ENCODE peak calls at places on chromosomes 11 and 22, in seven cellular contexts. W, A, Q, N, V, T and C are unnamed samples.

GRCh38 chr11:1219446-1219835 is 3.4 kb upstream of the MUC5B start:
- DNase-seq in N (no peak), V (no peak), A (no peak), T (no peak), W (no peak), Q (no peak), C (no peak)

GRCh38 chr11:30406978-30407762 is 84.3 kb downstream of the ARL14EP start:
- DNase-seq in A (no peak), Q (no peak), T (no peak), W (no peak), N (no peak), V (no peak), C (no peak)

GRCh38 chr11:32830413-32830738 is 649 bp downstream of the PRRG4 start:
- DNase-seq in N (no peak), Q (no peak), A (peak), V (no peak), T (no peak), W (no peak), C (no peak)

GRCh38 chr22:46052801-46053562 is 76.0 kb upstream of the WNT7B start:
- DNase-seq in T (peak), A (no peak), N (no peak), V (peak), Q (peak), W (no peak), C (no peak)

GRCh38 chr11:120746836-120747609 is 235.5 kb downstream of the GRIK4 start:
- DNase-seq in A (no peak), T (no peak), Q (no peak), V (no peak), N (no peak), W (no peak), C (no peak)

GRCh38 chr11:808427-809286 is 1.1 kb upstream of the RPLP2 start:
- DNase-seq in Q (no peak), T (no peak), V (no peak), N (no peak), A (no peak), W (peak), C (no peak)

GRCh38 chr11:63563201-63564055 is at the start of gene PLAAT2:
- DNase-seq in N (no peak), V (no peak), T (no peak), Q (no peak), A (no peak), W (no peak), C (no peak)

GRCh38 chr11:65899356-65900124 is 648 bp downstream of the FOSL1 start:
- DNase-seq in W (peak), A (peak), T (no peak), N (peak), Q (peak), V (no peak), C (no peak)

GRCh38 chr11:36300651-36301050 is 4.6 kb downstream of the PRR5L start:
- DNase-seq in Q (peak), W (no peak), A (peak), V (no peak), T (peak), N (no peak), C (no peak)

GRCh38 chr11:119374632-119375394 is 6.7 kb downstream of the USP2 start:
- DNase-seq in W (no peak), Q (no peak), A (no peak), V (no peak), T (no peak), N (no peak), C (no peak)

GRCh38 chr11:15367695-15368094 is 253.0 kb downstream of the INSC start:
- DNase-seq in T (no peak), N (no peak), A (no peak), W (no peak), V (no peak), Q (no peak), C (no peak)

GRCh38 chr11:76830639-76831312 is 29.9 kb upstream of the ACER3 start:
- DNase-seq in V (no peak), N (no peak), W (no peak), A (peak), T (no peak), Q (no peak), C (no peak)

GRCh38 chr11:61955031-61955415 is 4.9 kb downstream of the BEST1 start:
- DNase-seq in W (peak), T (peak), N (peak), Q (peak), A (peak), V (no peak), C (no peak)
- TF ChIP-seq CTCF in W (no peak), T (peak), N (no peak), Q (no peak), A (peak), V (peak), C (no peak)

GRCh38 chr22:38138961-38139360 is 28.5 kb upstream of the BAIAP2L2 start:
- DNase-seq in N (peak), W (no peak), V (no peak), A (no peak), Q (no peak), T (no peak), C (no peak)

GRCh38 chr22:38135133-38135706 is 24.7 kb upstream of the BAIAP2L2 start:
- DNase-seq in A (no peak), V (no peak), N (no peak), W (peak), T (no peak), Q (no peak), C (no peak)

GRCh38 chr22:38139901-38140300 is 29.4 kb upstream of the BAIAP2L2 start:
- DNase-seq in A (no peak), N (peak), V (no peak), Q (no peak), W (no peak), T (no peak), C (no peak)

GRCh38 chr22:38136607-38137006 is 26.1 kb upstream of the BAIAP2L2 start:
- DNase-seq in N (no peak), Q (no peak), T (no peak), A (no peak), W (no peak), V (no peak), C (no peak)

DNA sequence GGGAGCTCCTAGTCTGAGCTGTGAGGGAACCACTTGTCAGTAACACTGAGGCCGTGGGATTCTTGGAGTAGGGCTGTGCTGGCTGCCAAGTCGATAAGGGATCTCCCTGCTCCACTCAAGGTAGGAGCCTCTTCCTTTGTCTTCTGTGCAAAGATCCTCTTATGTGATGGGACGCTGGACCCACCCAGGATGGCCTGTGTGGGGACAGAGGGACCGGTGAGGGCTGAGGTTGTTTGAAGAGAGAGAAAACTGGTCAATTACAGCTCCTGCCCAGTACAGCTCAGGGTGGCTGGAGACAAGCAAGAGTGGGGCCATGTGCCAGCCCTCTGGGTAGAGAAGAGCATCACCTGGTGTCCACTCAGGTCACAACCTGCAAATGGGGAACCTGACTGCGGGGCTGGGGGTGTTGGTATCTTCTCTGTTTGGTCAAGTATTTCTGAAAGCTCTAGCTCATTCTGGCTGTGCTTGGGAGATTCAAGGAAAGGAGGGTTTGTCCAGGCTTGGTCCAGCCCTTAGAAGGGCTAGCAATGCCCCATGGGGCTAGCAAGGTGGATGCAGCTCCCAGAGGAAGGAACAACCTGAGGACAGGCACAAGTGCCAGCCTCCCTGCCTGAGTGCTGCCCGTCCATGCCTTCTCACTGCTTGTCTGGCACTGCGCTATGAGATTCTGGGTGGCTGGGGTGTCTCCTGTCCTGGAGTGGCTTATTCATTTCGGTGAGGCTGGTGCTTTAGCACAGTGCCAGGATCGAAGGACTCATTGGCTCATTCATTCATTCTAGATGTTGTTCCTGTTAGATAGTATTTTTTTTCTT is 27.6 kb upstream of the BAIAP2L2 start:
- DNase-seq in Q (no peak), V (no peak), A (no peak), N (no peak), T (no peak), W (no peak), C (no peak)
- TF ChIP-seq CTCF in Q (no peak), V (no peak), A (no peak), N (no peak), T (no peak), W (no peak), C (no peak)

DNA sequence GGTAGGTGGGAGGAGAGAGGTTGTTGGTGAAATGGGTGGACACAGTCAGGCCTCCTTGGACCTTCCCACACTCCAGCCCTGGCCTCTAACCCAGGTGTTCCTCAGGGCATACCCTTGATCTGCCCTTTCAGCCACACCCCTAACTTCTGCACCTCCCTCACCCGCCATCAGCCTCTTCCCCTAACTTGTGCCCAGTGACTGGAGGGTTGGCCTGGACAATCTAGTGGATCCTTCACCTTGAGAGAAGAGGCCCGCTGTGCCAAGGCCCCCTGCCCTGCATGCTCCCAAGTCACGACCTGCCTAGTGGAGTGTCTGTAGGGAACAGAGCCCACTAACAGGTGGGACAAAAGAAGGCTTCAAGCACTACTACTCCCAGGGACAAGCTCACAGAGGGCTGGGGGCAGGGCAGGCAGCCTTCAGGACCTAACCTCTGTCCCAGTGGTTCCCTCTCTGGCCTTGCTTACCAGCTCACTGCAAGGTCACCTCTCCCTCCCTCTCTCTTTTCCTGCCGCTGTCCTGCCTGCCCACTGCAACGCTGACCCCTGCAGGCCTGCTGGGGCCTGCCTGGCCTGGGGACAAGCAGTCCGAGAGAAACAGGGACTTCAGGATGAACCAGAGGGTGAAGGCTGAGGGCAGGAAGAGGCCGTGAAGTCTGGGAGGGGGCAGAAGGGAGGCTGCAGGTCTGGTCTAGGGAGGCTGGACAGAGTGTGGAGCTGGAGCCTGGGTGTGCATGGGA is 3.3 kb downstream of the SYT7 start:
- DNase-seq in W (no peak), V (no peak), N (no peak), A (peak), T (no peak), Q (no peak), C (peak)
- TF ChIP-seq CTCF in W (peak), V (no peak), N (no peak), A (peak), T (no peak), Q (no peak), C (peak)

GRCh38 chr11:87224486-87224885 is 186.8 kb downstream of the TMEM135 start:
- DNase-seq in T (no peak), Q (no peak), V (no peak), W (no peak), A (no peak), N (no peak), C (no peak)
- TF ChIP-seq CTCF in T (no peak), Q (no peak), V (no peak), W (no peak), A (no peak), N (no peak), C (no peak)

DNA sequence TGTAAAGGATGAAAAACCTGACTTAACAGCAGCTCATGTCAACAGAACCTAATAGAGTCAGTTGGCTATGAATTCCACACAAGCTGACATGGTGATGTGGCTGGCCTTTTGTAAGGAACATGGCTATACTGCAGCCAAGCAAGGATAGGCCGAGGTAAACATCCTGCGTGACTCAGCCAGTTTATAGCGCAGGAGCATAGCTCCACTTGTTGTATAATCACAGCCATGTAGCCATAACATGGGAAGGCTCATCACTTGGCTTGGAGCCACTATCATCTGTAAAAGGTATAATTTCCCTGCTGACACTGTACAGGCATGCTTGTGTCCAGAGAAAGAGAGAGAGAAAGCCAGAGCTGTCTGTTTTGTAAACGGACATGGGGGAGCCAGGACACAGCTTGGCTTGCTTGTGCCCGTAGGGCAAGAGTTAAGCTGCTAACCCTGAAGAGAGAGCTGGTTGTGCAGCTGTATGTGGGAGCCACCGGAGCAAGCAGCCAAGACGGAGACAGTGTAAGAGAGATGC is 104.4 kb upstream of the PLET1 start:
- DNase-seq in T (peak), V (no peak), A (peak), Q (peak), W (no peak), N (no peak), C (no peak)
- TF ChIP-seq CTCF in T (no peak), V (no peak), A (no peak), Q (no peak), W (no peak), N (no peak), C (no peak)

DNA sequence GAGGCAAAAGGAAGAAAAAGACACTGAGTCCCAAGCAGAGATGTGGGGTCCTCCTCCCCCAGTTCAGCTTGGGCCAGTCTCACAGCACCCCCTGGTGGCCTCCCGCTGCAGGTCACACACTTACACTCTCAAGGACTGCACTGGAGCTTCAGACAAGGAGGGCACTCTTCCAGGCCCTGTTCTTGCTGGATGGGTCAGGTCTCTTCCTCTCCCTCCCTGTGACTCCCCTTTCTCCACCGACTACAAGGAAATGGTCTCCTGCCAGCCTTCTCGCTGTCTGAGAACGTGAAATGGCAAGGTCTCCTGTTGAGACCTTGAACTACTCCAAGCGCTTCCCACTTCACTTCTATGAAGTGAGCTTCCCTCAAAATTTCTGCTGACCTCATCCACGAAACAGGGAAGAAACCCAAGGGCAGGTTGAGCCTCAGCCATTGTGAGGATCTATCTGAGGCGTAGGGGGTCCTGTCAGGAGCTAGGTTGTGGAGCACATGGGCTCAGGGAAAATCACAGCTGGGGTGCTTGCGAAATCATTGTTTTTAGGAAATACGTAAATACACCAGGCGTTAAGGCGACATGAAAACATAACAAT is 11.2 kb upstream of the IGLL1 start:
- DNase-seq in V (peak), N (peak), Q (peak), A (peak), W (peak), T (no peak), C (peak)
- TF ChIP-seq CTCF in V (peak), N (peak), Q (peak), A (peak), W (peak), T (peak), C (peak)

GRCh38 chr11:68436985-68437926 is 23.3 kb upstream of the PPP6R3 start:
- DNase-seq in A (no peak), T (no peak), W (peak), N (no peak), Q (no peak), V (no peak), C (no peak)
- TF ChIP-seq CTCF in A (no peak), T (no peak), W (no peak), N (no peak), Q (no peak), V (no peak), C (no peak)

DNA sequence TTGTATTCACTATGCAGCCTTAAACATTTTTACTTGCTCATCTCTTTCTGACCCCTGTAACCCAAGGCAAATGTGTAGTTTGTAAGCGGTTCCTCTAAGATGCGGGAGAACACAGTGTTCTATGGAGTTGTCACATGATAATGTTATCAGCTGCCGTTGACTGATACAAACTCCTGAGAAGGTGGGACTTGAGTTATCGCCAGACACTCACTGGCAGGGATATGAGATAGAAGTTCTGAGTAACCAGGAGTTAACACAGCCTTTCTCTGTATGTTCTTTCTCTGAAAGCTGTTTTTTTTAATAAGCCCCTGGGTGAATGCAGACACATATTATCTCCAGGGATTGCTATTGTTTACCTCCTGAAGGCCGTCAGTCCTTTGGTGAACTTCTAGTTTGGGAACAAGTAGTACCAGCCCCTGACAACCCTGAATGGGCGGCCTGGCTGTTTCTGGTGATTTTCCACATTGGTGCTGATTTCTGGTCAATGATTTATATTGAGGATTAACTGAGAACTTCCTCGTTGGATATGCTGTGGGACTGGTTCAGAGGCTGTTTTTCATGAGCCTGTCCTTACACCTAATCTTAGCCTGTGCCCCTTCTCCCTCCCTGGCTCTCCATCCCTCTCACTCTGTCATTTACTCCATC is 155.3 kb upstream of the RASSF10 start:
- DNase-seq in N (no peak), A (peak), T (peak), Q (peak), W (no peak), V (no peak), C (no peak)
- TF ChIP-seq CTCF in N (no peak), A (no peak), T (no peak), Q (no peak), W (no peak), V (no peak), C (no peak)

DNA sequence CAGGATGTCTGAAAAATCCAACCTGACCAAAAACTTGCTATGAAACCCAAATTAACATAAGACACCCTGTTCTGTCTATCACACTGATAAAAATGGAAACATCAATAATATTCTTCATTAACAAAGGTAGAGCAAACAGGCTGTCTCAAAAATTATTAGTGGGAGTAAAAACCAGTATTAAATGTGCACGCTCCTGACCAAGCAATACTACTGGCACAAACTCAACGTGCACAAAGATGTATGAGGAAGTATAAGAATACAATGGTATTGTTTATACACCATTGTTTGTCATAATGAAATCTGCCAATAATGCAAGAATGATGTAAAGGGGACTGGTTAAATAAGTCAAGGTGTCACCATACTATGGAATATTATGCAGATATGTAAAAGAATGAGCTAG is 288.5 kb downstream of the MN1 start:
- DNase-seq in N (no peak), Q (no peak), A (no peak), V (no peak), W (no peak), T (no peak), C (no peak)
- TF ChIP-seq CTCF in N (no peak), Q (no peak), A (no peak), V (no peak), W (no peak), T (no peak), C (no peak)